ENCODE peak calls at places on chromosomes 5 and 9, in nine cellular contexts. One of them, this sample, is unnamed.

GRCh38 chr5:148255456-148255855 is 13.1 kb upstream of the SPINK13 start:
- DNase-seq in sigmoid colon: no peak
- DNase-seq in heart right ventricle: no peak
- DNase-seq in thyroid gland: no peak
- DNase-seq in AG09319: no peak
- DNase-seq in GM13977: no peak
- DNase-seq in GM12865: no peak
- DNase-seq in vagina: no peak
- DNase-seq in cardiac muscle cell: no peak
- DNase-seq in this sample: no peak

GRCh38 chr5:34923694-34924461 is 5.5 kb upstream of the DNAJC21 start:
- DNase-seq in cardiac muscle cell: peak
- DNase-seq in sigmoid colon: no peak
- DNase-seq in heart right ventricle: no peak
- DNase-seq in GM13977: peak
- DNase-seq in AG09319: peak
- DNase-seq in thyroid gland: no peak
- DNase-seq in GM12865: peak
- DNase-seq in vagina: no peak
- DNase-seq in this sample: no peak

GRCh38 chr5:149435660-149436059 is 56.6 kb upstream of the IL17B start:
- DNase-seq in GM12865: no peak
- DNase-seq in thyroid gland: no peak
- DNase-seq in vagina: no peak
- DNase-seq in cardiac muscle cell: no peak
- DNase-seq in sigmoid colon: peak
- DNase-seq in heart right ventricle: no peak
- DNase-seq in GM13977: no peak
- DNase-seq in AG09319: no peak
- DNase-seq in this sample: no peak

GRCh38 chr5:174531782-174532191 is 192.6 kb upstream of the MSX2 start:
- DNase-seq in cardiac muscle cell: no peak
- DNase-seq in GM13977: no peak
- DNase-seq in vagina: no peak
- DNase-seq in GM12865: no peak
- DNase-seq in sigmoid colon: no peak
- DNase-seq in thyroid gland: peak
- DNase-seq in AG09319: no peak
- DNase-seq in heart right ventricle: no peak
- DNase-seq in this sample: no peak

GRCh38 chr5:100827481-100827889 is 75.6 kb downstream of the ST8SIA4 start:
- DNase-seq in vagina: no peak
- DNase-seq in AG09319: no peak
- DNase-seq in sigmoid colon: no peak
- DNase-seq in GM12865: peak
- DNase-seq in thyroid gland: no peak
- DNase-seq in cardiac muscle cell: no peak
- DNase-seq in GM13977: no peak
- DNase-seq in heart right ventricle: no peak
- DNase-seq in this sample: no peak

GRCh38 chr9:136769710-136770191 is 5.4 kb upstream of the LCN15 start:
- DNase-seq in vagina: no peak
- DNase-seq in heart right ventricle: no peak
- DNase-seq in thyroid gland: no peak
- DNase-seq in AG09319: no peak
- DNase-seq in GM13977: peak
- DNase-seq in sigmoid colon: peak
- DNase-seq in GM12865: peak
- DNase-seq in cardiac muscle cell: peak
- DNase-seq in this sample: peak

GRCh38 chr5:28009526-28010025 is 971.2 kb upstream of the CDH9 start:
- DNase-seq in cardiac muscle cell: no peak
- DNase-seq in GM12865: no peak
- DNase-seq in heart right ventricle: no peak
- DNase-seq in sigmoid colon: no peak
- DNase-seq in vagina: no peak
- DNase-seq in AG09319: no peak
- DNase-seq in thyroid gland: no peak
- DNase-seq in GM13977: no peak
- DNase-seq in this sample: no peak

GRCh38 chr9:28661853-28662252 is 1088.6 kb upstream of the C9orf72 start:
- DNase-seq in GM12865: no peak
- DNase-seq in sigmoid colon: no peak
- DNase-seq in heart right ventricle: no peak
- DNase-seq in thyroid gland: no peak
- DNase-seq in cardiac muscle cell: no peak
- DNase-seq in GM13977: no peak
- DNase-seq in AG09319: no peak
- DNase-seq in vagina: no peak
- DNase-seq in this sample: no peak

GRCh38 chr9:95003694-95004451 is 277.4 kb downstream of the AOPEP start:
- DNase-seq in vagina: no peak
- DNase-seq in thyroid gland: peak
- DNase-seq in GM12865: peak
- DNase-seq in AG09319: no peak
- DNase-seq in cardiac muscle cell: peak
- DNase-seq in GM13977: peak
- DNase-seq in sigmoid colon: peak
- DNase-seq in heart right ventricle: peak
- DNase-seq in this sample: peak

GRCh38 chr5:14171621-14172020 is 28.5 kb downstream of the TRIO start:
- DNase-seq in AG09319: no peak
- DNase-seq in thyroid gland: no peak
- DNase-seq in vagina: no peak
- DNase-seq in cardiac muscle cell: peak
- DNase-seq in GM12865: peak
- DNase-seq in GM13977: no peak
- DNase-seq in sigmoid colon: no peak
- DNase-seq in heart right ventricle: no peak
- DNase-seq in this sample: no peak

GRCh38 chr9:137812356-137813023 is 65.1 kb upstream of the CACNA1B start:
- DNase-seq in heart right ventricle: no peak
- DNase-seq in sigmoid colon: no peak
- DNase-seq in AG09319: no peak
- DNase-seq in GM13977: no peak
- DNase-seq in GM12865: no peak
- DNase-seq in vagina: no peak
- DNase-seq in thyroid gland: no peak
- DNase-seq in cardiac muscle cell: no peak
- DNase-seq in this sample: no peak

GRCh38 chr9:76374702-76375543 is 19.3 kb downstream of the RFK start:
- DNase-seq in vagina: peak
- DNase-seq in sigmoid colon: peak
- DNase-seq in GM13977: no peak
- DNase-seq in GM12865: no peak
- DNase-seq in AG09319: peak
- DNase-seq in cardiac muscle cell: peak
- DNase-seq in heart right ventricle: peak
- DNase-seq in thyroid gland: peak
- DNase-seq in this sample: peak

GRCh38 chr5:75847561-75848021 is 130.4 kb upstream of the POC5 start:
- DNase-seq in heart right ventricle: no peak
- DNase-seq in GM13977: peak
- DNase-seq in vagina: no peak
- DNase-seq in AG09319: no peak
- DNase-seq in cardiac muscle cell: no peak
- DNase-seq in thyroid gland: no peak
- DNase-seq in sigmoid colon: no peak
- DNase-seq in GM12865: peak
- DNase-seq in this sample: no peak

GRCh38 chr5:157303667-157304327 is 37.9 kb downstream of the CYFIP2 start:
- DNase-seq in vagina: no peak
- DNase-seq in AG09319: no peak
- DNase-seq in sigmoid colon: no peak
- DNase-seq in GM13977: no peak
- DNase-seq in cardiac muscle cell: no peak
- DNase-seq in GM12865: no peak
- DNase-seq in thyroid gland: no peak
- DNase-seq in heart right ventricle: peak
- DNase-seq in this sample: no peak
- TF ChIP-seq CTCF in vagina: no peak
- TF ChIP-seq CTCF in AG09319: no peak
- TF ChIP-seq CTCF in sigmoid colon: no peak
- TF ChIP-seq CTCF in GM13977: peak
- TF ChIP-seq CTCF in cardiac muscle cell: peak
- TF ChIP-seq CTCF in GM12865: no peak
- TF ChIP-seq CTCF in thyroid gland: no peak
- TF ChIP-seq CTCF in heart right ventricle: no peak
- TF ChIP-seq CTCF in this sample: no peak

GRCh38 chr9:117392992-117393391 is 21.9 kb downstream of the ASTN2 start:
- DNase-seq in cardiac muscle cell: no peak
- DNase-seq in thyroid gland: no peak
- DNase-seq in GM13977: no peak
- DNase-seq in sigmoid colon: no peak
- DNase-seq in heart right ventricle: no peak
- DNase-seq in vagina: no peak
- DNase-seq in AG09319: no peak
- DNase-seq in GM12865: no peak
- DNase-seq in this sample: no peak
- TF ChIP-seq CTCF in cardiac muscle cell: no peak
- TF ChIP-seq CTCF in thyroid gland: no peak
- TF ChIP-seq CTCF in GM13977: no peak
- TF ChIP-seq CTCF in sigmoid colon: no peak
- TF ChIP-seq CTCF in heart right ventricle: no peak
- TF ChIP-seq CTCF in vagina: no peak
- TF ChIP-seq CTCF in AG09319: no peak
- TF ChIP-seq CTCF in GM12865: no peak
- TF ChIP-seq CTCF in this sample: no peak

GRCh38 chr5:179274321-179275315 is 70.6 kb downstream of the ADAMTS2 start:
- DNase-seq in cardiac muscle cell: no peak
- DNase-seq in heart right ventricle: no peak
- DNase-seq in GM12865: no peak
- DNase-seq in thyroid gland: no peak
- DNase-seq in GM13977: no peak
- DNase-seq in sigmoid colon: peak
- DNase-seq in AG09319: no peak
- DNase-seq in vagina: no peak
- DNase-seq in this sample: no peak
- TF ChIP-seq CTCF in cardiac muscle cell: peak
- TF ChIP-seq CTCF in heart right ventricle: no peak
- TF ChIP-seq CTCF in GM12865: no peak
- TF ChIP-seq CTCF in thyroid gland: no peak
- TF ChIP-seq CTCF in GM13977: no peak
- TF ChIP-seq CTCF in sigmoid colon: no peak
- TF ChIP-seq CTCF in AG09319: peak
- TF ChIP-seq CTCF in vagina: no peak
- TF ChIP-seq CTCF in this sample: no peak

GRCh38 chr9:111815200-111816070 is 20.7 kb upstream of the SHOC1 start:
- DNase-seq in heart right ventricle: no peak
- DNase-seq in AG09319: no peak
- DNase-seq in sigmoid colon: no peak
- DNase-seq in GM13977: no peak
- DNase-seq in cardiac muscle cell: no peak
- DNase-seq in thyroid gland: no peak
- DNase-seq in vagina: no peak
- DNase-seq in GM12865: no peak
- DNase-seq in this sample: no peak
- TF ChIP-seq CTCF in heart right ventricle: no peak
- TF ChIP-seq CTCF in AG09319: no peak
- TF ChIP-seq CTCF in sigmoid colon: no peak
- TF ChIP-seq CTCF in GM13977: no peak
- TF ChIP-seq CTCF in cardiac muscle cell: no peak
- TF ChIP-seq CTCF in thyroid gland: no peak
- TF ChIP-seq CTCF in vagina: no peak
- TF ChIP-seq CTCF in GM12865: no peak
- TF ChIP-seq CTCF in this sample: no peak

GRCh38 chr9:130220351-130220750 is 45.2 kb upstream of the HMCN2 start:
- DNase-seq in AG09319: no peak
- DNase-seq in sigmoid colon: no peak
- DNase-seq in thyroid gland: peak
- DNase-seq in GM13977: no peak
- DNase-seq in heart right ventricle: no peak
- DNase-seq in cardiac muscle cell: peak
- DNase-seq in GM12865: no peak
- DNase-seq in vagina: no peak
- DNase-seq in this sample: peak
- TF ChIP-seq CTCF in AG09319: peak
- TF ChIP-seq CTCF in sigmoid colon: peak
- TF ChIP-seq CTCF in thyroid gland: no peak
- TF ChIP-seq CTCF in GM13977: no peak
- TF ChIP-seq CTCF in heart right ventricle: no peak
- TF ChIP-seq CTCF in cardiac muscle cell: peak
- TF ChIP-seq CTCF in GM12865: no peak
- TF ChIP-seq CTCF in vagina: no peak
- TF ChIP-seq CTCF in this sample: no peak

GRCh38 chr5:44953078-44953477 is 144.3 kb downstream of the MRPS30 start:
- DNase-seq in GM12865: no peak
- DNase-seq in AG09319: no peak
- DNase-seq in sigmoid colon: no peak
- DNase-seq in cardiac muscle cell: no peak
- DNase-seq in thyroid gland: no peak
- DNase-seq in GM13977: no peak
- DNase-seq in heart right ventricle: no peak
- DNase-seq in vagina: no peak
- DNase-seq in this sample: no peak

DNA sequence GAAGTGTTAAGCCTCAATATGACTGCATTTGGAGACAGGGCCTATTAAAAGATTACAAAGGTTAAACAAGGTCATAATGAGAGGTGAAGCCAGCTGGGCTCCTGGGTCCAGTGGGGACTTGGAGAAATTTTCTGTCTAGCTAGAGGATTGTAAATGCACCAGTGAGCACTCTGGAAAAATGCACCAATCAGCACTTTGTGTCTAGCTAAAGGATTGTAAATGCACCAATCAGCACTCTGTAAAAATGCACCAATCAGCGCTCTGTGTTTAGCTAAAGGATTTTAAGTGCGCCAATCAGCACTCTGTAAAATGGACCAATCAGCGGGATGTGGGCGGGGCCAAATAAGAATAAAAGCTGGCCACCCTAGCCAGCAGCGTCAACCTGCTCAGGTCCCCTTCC is 150.2 kb downstream of the MRPS30 start:
- DNase-seq in thyroid gland: no peak
- DNase-seq in GM12865: no peak
- DNase-seq in heart right ventricle: no peak
- DNase-seq in vagina: no peak
- DNase-seq in sigmoid colon: no peak
- DNase-seq in GM13977: no peak
- DNase-seq in AG09319: no peak
- DNase-seq in cardiac muscle cell: no peak
- DNase-seq in this sample: no peak
- TF ChIP-seq CTCF in thyroid gland: no peak
- TF ChIP-seq CTCF in GM12865: no peak
- TF ChIP-seq CTCF in heart right ventricle: no peak
- TF ChIP-seq CTCF in vagina: no peak
- TF ChIP-seq CTCF in sigmoid colon: no peak
- TF ChIP-seq CTCF in GM13977: no peak
- TF ChIP-seq CTCF in AG09319: no peak
- TF ChIP-seq CTCF in cardiac muscle cell: no peak
- TF ChIP-seq CTCF in this sample: no peak

This sample was measured in testis.